ENCODE peak calls at places on chromosome 13, in seven cellular contexts. J is testis, X is adrenal gland, S is upper lobe of left lung, P is ovary, B is GM12891, V is lower leg skin. T is an unnamed sample.

GRCh38 chr13:32284927-32285632 is 30.1 kb downstream of the ZAR1L start:
- DNase-seq in J (peak; percentile 65), X (peak; percentile 38), S (no peak), P (no peak), B (no peak), V (no peak), T (no peak)

GRCh38 chr13:40457844-40458243 is 208.6 kb downstream of the FOXO1 start:
- DNase-seq in J (no peak), X (no peak), S (no peak), P (no peak), B (no peak), V (no peak), T (no peak)

GRCh38 chr13:48653074-48654054 is at the start of gene CYSLTR2:
- DNase-seq in J (no peak), X (no peak), S (no peak), P (no peak), B (no peak), V (no peak), T (no peak)

GRCh38 chr13:31913459-31913858 is 118.1 kb upstream of the FRY start:
- DNase-seq in J (no peak), X (no peak), S (no peak), P (no peak), B (no peak), V (no peak), T (no peak)

GRCh38 chr13:59776924-59777690 is 386.6 kb downstream of the DIAPH3 start:
- DNase-seq in J (no peak), X (no peak), S (no peak), P (no peak), B (no peak), V (no peak), T (peak; percentile 10)

GRCh38 chr13:85651440-85651839 is 147.8 kb downstream of the SLITRK6 start:
- DNase-seq in J (no peak), X (no peak), S (peak; percentile 55), P (no peak), B (no peak), V (no peak), T (no peak)

GRCh38 chr13:27923794-27924528 is 4.2 kb downstream of the PDX1 start:
- DNase-seq in J (peak; percentile 40), X (no peak), S (no peak), P (no peak), B (no peak), V (peak; percentile 80), T (no peak)

GRCh38 chr13:95357875-95358274 is 56.6 kb upstream of the ABCC4 start:
- DNase-seq in J (no peak), X (no peak), S (no peak), P (no peak), B (no peak), V (no peak), T (no peak)

GRCh38 chr13:33004454-33004853 is 11.8 kb upstream of the KL start:
- DNase-seq in J (peak; percentile 22), X (peak; percentile 18), S (peak; percentile 32), P (no peak), B (no peak), V (no peak), T (no peak)

GRCh38 chr13:29548722-29549446 is 46.6 kb downstream of the SLC7A1 start:
- DNase-seq in J (no peak), X (no peak), S (no peak), P (no peak), B (no peak), V (no peak), T (no peak)

GRCh38 chr13:111565400-111565799 is 245.0 kb downstream of the TEX29 start:
- DNase-seq in J (no peak), X (no peak), S (no peak), P (no peak), B (no peak), V (no peak), T (no peak)

GRCh38 chr13:33119022-33119735 is 103.0 kb downstream of the KL start:
- DNase-seq in J (no peak), X (no peak), S (no peak), P (no peak), B (no peak), V (no peak), T (no peak)

GRCh38 chr13:54210397-54211050 is 1181.9 kb downstream of the OLFM4 start:
- DNase-seq in J (no peak), X (no peak), S (no peak), P (no peak), B (no peak), V (no peak), T (no peak)

GRCh38 chr13:35764359-35765015 is 288.0 kb upstream of the MAB21L1 start:
- DNase-seq in J (no peak), X (no peak), S (no peak), P (no peak), B (no peak), V (no peak), T (no peak)

GRCh38 chr13:69324109-69324886 is 783.3 kb upstream of the ATXN8OS start:
- DNase-seq in J (no peak), X (no peak), S (no peak), P (no peak), B (no peak), V (no peak), T (no peak)

GRCh38 chr13:98766716-98767115 is 14.2 kb upstream of the SLC15A1 start:
- DNase-seq in J (no peak), X (no peak), S (no peak), P (no peak), B (no peak), V (no peak), T (no peak)

GRCh38 chr13:100019780-100020356 is 38.3 kb downstream of the ZIC2 start:
- DNase-seq in J (no peak), X (no peak), S (no peak), P (no peak), B (no peak), V (no peak), T (no peak)

GRCh38 chr13:49300716-49301589 is 53.2 kb downstream of the CDADC1 start:
- DNase-seq in J (peak; percentile 66), X (peak; percentile 60), S (peak; percentile 60), P (peak; percentile 60), B (peak; percentile 60), V (no peak), T (peak; percentile 45)

GRCh38 chr13:86960876-86961275 is 710.3 kb upstream of the SLITRK5 start:
- DNase-seq in J (no peak), X (no peak), S (no peak), P (no peak), B (no peak), V (no peak), T (no peak)

GRCh38 chr13:35356572-35356971 is 119.9 kb downstream of the MAB21L1 start:
- DNase-seq in J (no peak), X (no peak), S (no peak), P (no peak), B (no peak), V (no peak), T (no peak)

GRCh38 chr13:99354371-99354951 is 47.3 kb upstream of the GPR183 start:
- DNase-seq in J (no peak), X (no peak), S (no peak), P (no peak), B (no peak), V (no peak), T (no peak)

GRCh38 chr13:60431108-60431700 is 34.2 kb downstream of the TDRD3 start:
- DNase-seq in J (no peak), X (no peak), S (no peak), P (no peak), B (no peak), V (no peak), T (peak; percentile 6)

GRCh38 chr13:31947506-31947905 is 84.1 kb upstream of the FRY start:
- DNase-seq in J (no peak), X (no peak), S (no peak), P (no peak), B (no peak), V (no peak), T (no peak)

GRCh38 chr13:94323746-94324408 is 155.6 kb downstream of the DCT start:
- DNase-seq in J (no peak), X (no peak), S (no peak), P (no peak), B (no peak), V (no peak), T (no peak)

GRCh38 chr13:48994731-48995130 is 19.0 kb downstream of the FNDC3A start:
- DNase-seq in J (no peak), X (no peak), S (no peak), P (no peak), B (no peak), V (no peak), T (no peak)

DNA sequence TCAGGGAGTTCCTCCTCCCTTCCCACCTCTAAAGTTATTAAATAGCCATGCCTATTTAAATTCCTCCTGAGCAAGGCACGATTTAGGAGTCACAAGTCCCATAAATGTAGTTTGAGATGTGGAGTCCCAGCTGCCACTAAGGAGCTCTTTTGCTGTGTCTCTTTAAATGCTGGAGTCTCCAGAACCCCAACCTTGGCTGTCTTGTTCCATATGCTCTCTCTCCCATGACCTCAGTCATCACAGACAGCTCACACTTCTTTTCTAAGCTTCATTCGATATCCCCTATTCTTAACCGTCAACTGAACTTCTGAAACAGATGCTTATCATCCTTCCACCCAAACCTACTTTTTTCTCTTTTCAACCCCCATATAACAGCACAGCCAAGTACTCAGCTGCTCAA is 197.1 kb downstream of the VWA8 start:
- DNase-seq in J (no peak), X (no peak), S (no peak), P (no peak), B (no peak), V (no peak), T (no peak)
- TF ChIP-seq POLR2A in J (no peak), X (no peak), S (no peak), P (no peak), B (no peak), V (no peak), T (no peak)

GRCh38 chr13:109684836-109685602 is 101.4 kb downstream of the IRS2 start:
- DNase-seq in J (peak; percentile 33), X (no peak), S (no peak), P (peak; percentile 58), B (no peak), V (no peak), T (no peak)
- TF ChIP-seq POLR2A in J (no peak), X (no peak), S (no peak), P (no peak), B (no peak), V (no peak), T (no peak)

GRCh38 chr13:52195052-52195837 is 35.8 kb upstream of the NEK3 start:
- DNase-seq in J (peak; percentile 89), X (peak; percentile 84), S (peak; percentile 74), P (peak; percentile 88), B (peak; percentile 44), V (peak; percentile 96), T (no peak)
- TF ChIP-seq POLR2A in J (no peak), X (no peak), S (no peak), P (no peak), B (no peak), V (no peak), T (no peak)

DNA sequence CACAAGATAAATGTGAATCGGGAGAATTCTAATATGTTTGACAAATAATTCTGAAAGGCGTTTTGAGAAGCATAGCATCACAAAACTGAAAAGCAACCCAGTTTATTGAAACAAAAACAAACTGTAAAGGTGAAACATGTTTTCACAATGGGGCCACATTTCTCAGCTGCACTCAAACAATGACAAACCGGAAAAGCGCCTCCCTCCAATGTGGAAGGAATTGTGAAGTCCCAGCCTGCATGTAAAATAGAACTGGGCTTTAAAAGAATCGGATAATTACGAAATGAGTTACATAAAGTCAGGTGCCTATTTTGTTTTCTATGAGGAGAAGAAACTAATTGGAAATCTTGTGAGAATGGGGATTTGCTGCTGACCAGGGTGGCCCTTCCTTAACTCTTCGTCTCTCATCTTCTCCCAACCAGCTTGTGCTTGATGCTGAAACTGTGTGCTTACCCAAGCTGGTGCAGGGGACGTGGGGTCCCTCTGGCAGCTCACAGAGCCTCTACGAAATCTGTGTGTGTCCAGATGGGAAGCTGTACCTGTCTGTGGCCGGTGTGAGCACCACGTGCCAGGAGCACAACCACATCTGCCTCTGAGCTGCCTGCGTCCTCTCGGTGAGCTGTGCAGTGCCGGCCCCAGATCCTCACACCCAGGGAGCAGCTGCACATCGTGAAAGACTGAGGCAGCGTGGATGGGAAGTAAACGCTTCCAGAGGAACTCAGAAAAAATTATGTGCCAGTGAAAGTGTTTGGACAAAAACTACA is 109.4 kb downstream of the SACS start:
- DNase-seq in J (no peak), X (no peak), S (no peak), P (no peak), B (no peak), V (no peak), T (no peak)
- TF ChIP-seq POLR2A in J (no peak), X (no peak), S (no peak), P (no peak), B (no peak), V (no peak), T (no peak)